ENCODE peak calls at places on chromosomes 5 and 9, in eight cellular contexts. One of them, this sample, is unnamed.

GRCh38 chr5:147667363-147667762 is 115.2 kb downstream of the JAKMIP2 start:
- DNase-seq in colonic mucosa: no peak
- DNase-seq in adrenal gland: no peak
- DNase-seq in NB4: no peak
- DNase-seq in AG04450: no peak
- DNase-seq in GM23338: no peak
- DNase-seq in lower lobe of right lung: no peak
- DNase-seq in lower leg skin: no peak
- DNase-seq in this sample: no peak

GRCh38 chr5:2776338-2777302 is 25.1 kb upstream of the IRX2 start:
- DNase-seq in colonic mucosa: no peak
- DNase-seq in lower lobe of right lung: no peak
- DNase-seq in lower leg skin: no peak
- DNase-seq in GM23338: no peak
- DNase-seq in adrenal gland: no peak
- DNase-seq in AG04450: no peak
- DNase-seq in NB4: no peak
- DNase-seq in this sample: no peak

GRCh38 chr5:171736976-171737848 is 48.4 kb upstream of the SMIM23 start:
- DNase-seq in adrenal gland: peak
- DNase-seq in lower leg skin: no peak
- DNase-seq in lower lobe of right lung: peak
- DNase-seq in GM23338: no peak
- DNase-seq in AG04450: no peak
- DNase-seq in NB4: no peak
- DNase-seq in colonic mucosa: no peak
- DNase-seq in this sample: no peak

GRCh38 chr9:114525505-114525904 is 20.2 kb upstream of the WHRN start:
- DNase-seq in lower lobe of right lung: no peak
- DNase-seq in GM23338: no peak
- DNase-seq in colonic mucosa: no peak
- DNase-seq in lower leg skin: no peak
- DNase-seq in adrenal gland: no peak
- DNase-seq in NB4: no peak
- DNase-seq in AG04450: peak
- DNase-seq in this sample: no peak

GRCh38 chr9:4530375-4530774 is 40.1 kb downstream of the SLC1A1 start:
- DNase-seq in AG04450: no peak
- DNase-seq in lower leg skin: no peak
- DNase-seq in GM23338: no peak
- DNase-seq in adrenal gland: no peak
- DNase-seq in colonic mucosa: no peak
- DNase-seq in lower lobe of right lung: no peak
- DNase-seq in NB4: no peak
- DNase-seq in this sample: no peak

GRCh38 chr9:121885345-121885901 is 207.7 kb downstream of the TTLL11 start:
- DNase-seq in AG04450: peak
- DNase-seq in NB4: no peak
- DNase-seq in GM23338: no peak
- DNase-seq in colonic mucosa: no peak
- DNase-seq in lower leg skin: peak
- DNase-seq in adrenal gland: no peak
- DNase-seq in lower lobe of right lung: no peak
- DNase-seq in this sample: peak

GRCh38 chr5:19987594-19988345 is at the start of gene CDH18:
- DNase-seq in lower leg skin: peak
- DNase-seq in adrenal gland: peak
- DNase-seq in GM23338: peak
- DNase-seq in colonic mucosa: no peak
- DNase-seq in lower lobe of right lung: peak
- DNase-seq in NB4: no peak
- DNase-seq in AG04450: peak
- DNase-seq in this sample: no peak

GRCh38 chr9:135198889-135199288 is 111.4 kb downstream of the OLFM1 start:
- DNase-seq in lower leg skin: no peak
- DNase-seq in adrenal gland: no peak
- DNase-seq in GM23338: peak
- DNase-seq in AG04450: no peak
- DNase-seq in lower lobe of right lung: no peak
- DNase-seq in colonic mucosa: no peak
- DNase-seq in NB4: no peak
- DNase-seq in this sample: no peak

GRCh38 chr5:149961186-149961685 is 678 bp downstream of the SLC26A2 start:
- DNase-seq in NB4: peak
- DNase-seq in AG04450: no peak
- DNase-seq in GM23338: no peak
- DNase-seq in lower leg skin: no peak
- DNase-seq in colonic mucosa: no peak
- DNase-seq in lower lobe of right lung: no peak
- DNase-seq in adrenal gland: no peak
- DNase-seq in this sample: no peak

GRCh38 chr9:106772523-106773290 is 90.3 kb upstream of the ZNF462 start:
- DNase-seq in lower leg skin: no peak
- DNase-seq in AG04450: no peak
- DNase-seq in colonic mucosa: no peak
- DNase-seq in adrenal gland: peak
- DNase-seq in lower lobe of right lung: no peak
- DNase-seq in NB4: no peak
- DNase-seq in GM23338: no peak
- DNase-seq in this sample: no peak

DNA sequence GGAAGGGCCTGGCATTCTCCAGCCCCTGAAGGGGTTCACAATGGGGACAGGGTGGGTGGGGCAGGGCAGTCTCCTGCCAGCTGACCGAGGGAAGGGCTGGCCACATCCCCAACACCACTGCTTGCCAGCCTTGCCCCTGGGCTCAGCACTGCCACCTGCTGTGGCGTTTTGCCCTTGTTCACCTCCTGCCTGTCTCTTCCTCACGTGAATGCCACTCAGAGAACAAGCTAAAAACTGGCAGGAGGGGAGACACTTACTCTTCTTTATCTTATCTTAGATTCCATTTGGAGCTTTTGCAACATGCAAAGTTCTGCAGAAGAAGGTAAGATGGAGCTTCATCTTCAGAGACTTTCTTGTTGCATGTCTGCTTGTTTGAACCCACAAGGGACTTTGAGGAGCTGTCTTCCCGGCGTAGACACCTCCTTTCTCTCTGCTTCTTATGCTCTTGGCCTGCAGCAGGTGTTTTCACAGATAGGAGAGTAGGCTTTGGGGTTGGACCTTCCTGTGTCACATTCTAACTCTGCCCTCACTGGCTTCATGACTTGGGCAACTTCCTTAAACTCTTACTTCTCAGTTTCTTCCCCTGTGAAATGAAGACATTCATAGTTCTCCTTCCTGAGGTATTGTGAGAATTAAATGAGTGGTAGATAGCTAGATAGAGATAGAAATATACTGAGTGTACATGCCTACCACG is 4.1 kb downstream of the LRSAM1 start:
- DNase-seq in colonic mucosa: peak
- DNase-seq in NB4: peak
- DNase-seq in lower leg skin: no peak
- DNase-seq in AG04450: no peak
- DNase-seq in GM23338: no peak
- DNase-seq in adrenal gland: peak
- DNase-seq in lower lobe of right lung: peak
- DNase-seq in this sample: no peak
- TF ChIP-seq CTCF in colonic mucosa: peak
- TF ChIP-seq CTCF in NB4: peak
- TF ChIP-seq CTCF in lower leg skin: no peak
- TF ChIP-seq CTCF in AG04450: peak
- TF ChIP-seq CTCF in GM23338: no peak
- TF ChIP-seq CTCF in adrenal gland: peak
- TF ChIP-seq CTCF in lower lobe of right lung: peak
- TF ChIP-seq CTCF in this sample: peak

DNA sequence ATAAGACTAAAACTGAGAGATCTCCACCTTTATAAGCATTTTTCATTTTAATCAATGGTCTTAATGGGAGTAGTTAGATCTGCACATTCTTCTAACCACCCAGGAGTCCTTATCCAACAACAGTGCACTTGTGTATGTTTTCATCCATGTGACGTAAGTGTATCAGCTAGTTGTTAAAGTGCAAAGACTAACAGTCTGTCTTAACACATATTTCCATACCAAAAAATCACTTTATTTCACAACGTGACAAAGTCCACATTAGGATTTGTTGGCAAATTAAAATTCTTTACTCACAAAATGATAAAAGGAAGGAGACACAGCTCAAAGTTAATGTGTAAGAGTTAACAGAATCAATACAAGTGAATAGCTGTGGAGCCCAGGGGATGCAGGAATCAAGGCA is 1.9 kb upstream of the SMC2 start:
- DNase-seq in NB4: no peak
- DNase-seq in lower leg skin: no peak
- DNase-seq in lower lobe of right lung: no peak
- DNase-seq in colonic mucosa: no peak
- DNase-seq in GM23338: no peak
- DNase-seq in AG04450: no peak
- DNase-seq in adrenal gland: no peak
- DNase-seq in this sample: no peak
- H3K4me3 ChIP-seq in NB4: peak
- H3K4me3 ChIP-seq in lower leg skin: no peak
- H3K4me3 ChIP-seq in lower lobe of right lung: no peak
- H3K4me3 ChIP-seq in colonic mucosa: no peak
- H3K4me3 ChIP-seq in GM23338: peak
- H3K4me3 ChIP-seq in AG04450: no peak
- H3K4me3 ChIP-seq in adrenal gland: no peak
- H3K4me3 ChIP-seq in this sample: no peak

DNA sequence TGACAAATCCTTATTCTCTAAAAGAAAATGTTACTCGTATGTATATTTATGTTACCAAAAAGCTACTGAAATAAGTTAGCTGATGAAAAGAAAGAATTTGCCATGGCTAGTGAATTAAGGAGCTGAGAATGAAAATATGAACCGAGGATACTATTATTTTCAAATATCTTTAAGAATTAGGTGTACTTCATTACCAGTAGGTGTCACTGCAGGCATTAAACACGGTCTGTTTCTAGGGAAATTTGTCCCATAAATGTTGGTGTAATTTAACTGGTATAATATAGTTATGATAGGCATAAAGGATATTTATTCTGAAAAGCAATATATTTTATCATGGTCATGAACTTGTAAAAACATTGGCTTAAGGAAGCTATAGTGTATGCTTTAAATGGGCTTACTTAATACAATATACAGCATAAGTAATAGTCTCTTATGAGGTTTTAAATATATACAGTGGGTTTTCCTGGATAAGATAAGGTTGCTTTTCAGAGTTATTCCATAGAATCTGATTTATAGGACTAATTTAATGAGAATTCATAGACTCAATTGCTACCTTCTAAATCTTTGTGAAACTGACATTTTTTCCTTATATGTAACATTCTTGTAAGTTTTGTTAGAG is 72.4 kb upstream of the MPDZ start:
- DNase-seq in lower lobe of right lung: no peak
- DNase-seq in lower leg skin: no peak
- DNase-seq in GM23338: peak
- DNase-seq in colonic mucosa: no peak
- DNase-seq in NB4: peak
- DNase-seq in AG04450: peak
- DNase-seq in adrenal gland: peak
- DNase-seq in this sample: peak
- TF ChIP-seq CTCF in lower lobe of right lung: peak
- TF ChIP-seq CTCF in lower leg skin: no peak
- TF ChIP-seq CTCF in GM23338: peak
- TF ChIP-seq CTCF in colonic mucosa: peak
- TF ChIP-seq CTCF in NB4: peak
- TF ChIP-seq CTCF in AG04450: peak
- TF ChIP-seq CTCF in adrenal gland: peak
- TF ChIP-seq CTCF in this sample: peak

DNA sequence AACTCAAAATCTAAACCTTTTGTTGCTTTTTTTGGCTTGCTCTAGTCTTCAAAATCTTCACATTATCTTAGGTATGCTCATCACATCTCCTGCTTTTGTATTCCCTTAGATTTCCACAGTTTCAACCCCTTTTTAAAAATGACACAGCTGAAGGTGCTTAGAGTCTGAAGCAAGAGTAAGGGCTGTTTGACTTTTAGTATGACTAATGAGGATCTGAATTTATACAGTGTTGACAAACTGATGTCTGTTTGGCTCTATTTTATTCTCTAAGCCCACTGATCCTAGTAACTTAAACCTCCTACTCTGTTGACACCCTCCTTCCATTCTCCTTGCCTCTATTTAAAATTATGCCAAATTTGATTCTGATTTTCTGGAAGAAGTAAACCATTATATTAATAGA is 200.1 kb downstream of the MCTP1 start:
- DNase-seq in lower leg skin: no peak
- DNase-seq in lower lobe of right lung: no peak
- DNase-seq in AG04450: no peak
- DNase-seq in adrenal gland: no peak
- DNase-seq in NB4: no peak
- DNase-seq in GM23338: no peak
- DNase-seq in colonic mucosa: no peak
- DNase-seq in this sample: no peak
- H3K4me3 ChIP-seq in lower leg skin: no peak
- H3K4me3 ChIP-seq in lower lobe of right lung: no peak
- H3K4me3 ChIP-seq in AG04450: no peak
- H3K4me3 ChIP-seq in adrenal gland: no peak
- H3K4me3 ChIP-seq in NB4: no peak
- H3K4me3 ChIP-seq in GM23338: no peak
- H3K4me3 ChIP-seq in colonic mucosa: no peak
- H3K4me3 ChIP-seq in this sample: no peak